ENCODE peak calls at places on chromosomes 1 and 21, in four cellular contexts. T, R, V and C are unnamed samples.

GRCh38 chr1:55184859-55185258 is 30.3 kb downstream of the USP24 start:
- DNase-seq in T (no peak), R (no peak), V (no peak), C (no peak)

GRCh38 chr1:45340816-45341215 is 576 bp upstream of the MUTYH start:
- DNase-seq in T (no peak), R (peak), V (no peak), C (no peak)

GRCh38 chr1:54549181-54549924 is 1.3 kb downstream of the ACOT11 start:
- DNase-seq in T (no peak), R (no peak), V (no peak), C (no peak)

GRCh38 chr1:154178006-154178405 is 13.9 kb downstream of the TPM3 start:
- DNase-seq in T (no peak), R (no peak), V (no peak), C (no peak)

GRCh38 chr1:94873520-94874351 is 53.2 kb downstream of the CNN3 start:
- DNase-seq in T (peak), R (no peak), V (no peak), C (no peak)

GRCh38 chr1:97143236-97143882 is 421.8 kb downstream of the PTBP2 start:
- DNase-seq in T (peak), R (no peak), V (no peak), C (no peak)

GRCh38 chr1:45566722-45567121 is 16.1 kb downstream of the AKR1A1 start:
- DNase-seq in T (no peak), R (no peak), V (no peak), C (no peak)

GRCh38 chr1:92992066-92992465 is 30.8 kb upstream of the DIPK1A start:
- DNase-seq in T (peak), R (no peak), V (no peak), C (no peak)

GRCh38 chr1:39104158-39105060 is 78.3 kb downstream of the NDUFS5 start:
- DNase-seq in T (no peak), R (peak), V (peak), C (no peak)

GRCh38 chr21:44947930-44948331 is 8.1 kb downstream of the SLX9 start:
- DNase-seq in T (no peak), R (no peak), V (no peak), C (no peak)

GRCh38 chr1:209720826-209721225 is 16.2 kb downstream of the HSD11B1 start:
- DNase-seq in T (no peak), R (peak), V (no peak), C (no peak)

GRCh38 chr1:171081220-171081993 is 9.3 kb upstream of the FMO3 start:
- DNase-seq in T (peak), R (peak), V (no peak), C (no peak)

GRCh38 chr1:202547215-202547614 is 163.0 kb downstream of the SYT2 start:
- DNase-seq in T (no peak), R (no peak), V (no peak), C (no peak)

GRCh38 chr1:66564250-66564649 is 30.3 kb downstream of the SGIP1 start:
- DNase-seq in T (peak), R (no peak), V (no peak), C (no peak)

GRCh38 chr1:200542162-200542561 is 78.4 kb downstream of the KIF14 start:
- DNase-seq in T (no peak), R (peak), V (no peak), C (no peak)

GRCh38 chr1:31111290-31111951 is 45.9 kb upstream of the PUM1 start:
- DNase-seq in T (peak), R (peak), V (peak), C (peak)

GRCh38 chr1:239703067-239703466 is 316.7 kb downstream of the CHRM3 start:
- DNase-seq in T (no peak), R (no peak), V (no peak), C (no peak)

GRCh38 chr1:110089561-110090275 is 19.2 kb upstream of the ALX3 start:
- DNase-seq in T (no peak), R (peak), V (no peak), C (no peak)

GRCh38 chr1:39818482-39818881 is 29.8 kb upstream of the BMP8B start:
- DNase-seq in T (no peak), R (no peak), V (no peak), C (no peak)

GRCh38 chr1:67545364-67545763 is 115.2 kb upstream of the SERBP1 start:
- DNase-seq in T (no peak), R (no peak), V (no peak), C (no peak)

GRCh38 chr1:3698660-3699408 is 46.5 kb downstream of the TP73 start:
- DNase-seq in T (no peak), R (no peak), V (no peak), C (no peak)

GRCh38 chr1:67307251-67308060 is at the start of gene IL12RB2:
- DNase-seq in T (no peak), R (peak), V (peak), C (peak)

GRCh38 chr1:171753685-171754380 is 12.0 kb upstream of the VAMP4 start:
- DNase-seq in T (peak), R (no peak), V (no peak), C (no peak)

GRCh38 chr1:110065841-110066240 is 4.6 kb downstream of the ALX3 start:
- DNase-seq in T (no peak), R (no peak), V (no peak), C (no peak)

GRCh38 chr1:152495066-152495675 is 15.4 kb upstream of the LCE5A start:
- DNase-seq in T (no peak), R (peak), V (no peak), C (no peak)

GRCh38 chr1:12551584-12551983 is 66.4 kb downstream of the DHRS3 start:
- DNase-seq in T (no peak), R (no peak), V (no peak), C (no peak)

GRCh38 chr21:14711287-14711686 is 165.2 kb upstream of the SAMSN1 start:
- DNase-seq in T (no peak), R (no peak), V (no peak), C (no peak)

GRCh38 chr1:171965802-171966201 is 124.5 kb downstream of the DNM3 start:
- DNase-seq in T (peak), R (no peak), V (no peak), C (no peak)

GRCh38 chr1:48552420-48552819 is 80.4 kb upstream of the SPATA6 start:
- DNase-seq in T (no peak), R (peak), V (peak), C (no peak)

GRCh38 chr1:231058416-231059109 is 18.5 kb upstream of the FAM89A start:
- DNase-seq in T (no peak), R (no peak), V (no peak), C (no peak)

GRCh38 chr1:70499695-70500094 is 88.6 kb downstream of the CTH start:
- DNase-seq in T (no peak), R (no peak), V (no peak), C (no peak)

GRCh38 chr1:91830242-91831131 is 55.5 kb downstream of the TGFBR3 start:
- DNase-seq in T (peak), R (peak), V (no peak), C (no peak)

GRCh38 chr1:67211589-67212563 is 45.6 kb downstream of the IL23R start:
- DNase-seq in T (peak), R (peak), V (no peak), C (peak)

GRCh38 chr21:44419679-44420078 is 35.6 kb upstream of the LRRC3 start:
- DNase-seq in T (no peak), R (no peak), V (no peak), C (no peak)

GRCh38 chr1:1869459-1869858 is 21.4 kb downstream of the GNB1 start:
- DNase-seq in T (no peak), R (no peak), V (no peak), C (no peak)

GRCh38 chr1:11484321-11484655 is 5.3 kb downstream of the DISP3 start:
- DNase-seq in T (no peak), R (no peak), V (no peak), C (no peak)

GRCh38 chr21:35159881-35160280 is 110.8 kb upstream of the RUNX1 start:
- DNase-seq in T (peak), R (no peak), V (no peak), C (no peak)

DNA sequence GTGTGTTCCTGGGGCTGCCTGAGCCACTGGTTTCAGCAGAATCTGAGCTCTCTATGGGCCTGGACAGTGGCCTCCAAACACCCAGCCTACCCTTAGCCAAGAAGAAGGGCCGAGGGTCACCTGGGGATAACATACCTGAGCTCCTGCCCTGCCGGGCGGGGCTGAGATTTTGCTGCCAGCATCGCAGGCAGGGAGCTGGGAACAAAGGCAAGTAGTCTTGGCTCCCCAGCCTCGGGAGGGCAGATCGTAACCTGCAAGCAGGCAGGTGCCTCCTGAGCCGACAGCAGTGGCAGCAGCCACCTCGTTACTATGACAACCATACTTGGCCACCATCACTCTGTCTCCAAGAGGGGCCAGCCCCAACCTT is 54.7 kb downstream of the TOMM20 start:
- DNase-seq in T (no peak), R (no peak), V (no peak), C (no peak)
- H3K18ac ChIP-seq in T (peak), R (no peak), V (no peak), C (peak)

DNA sequence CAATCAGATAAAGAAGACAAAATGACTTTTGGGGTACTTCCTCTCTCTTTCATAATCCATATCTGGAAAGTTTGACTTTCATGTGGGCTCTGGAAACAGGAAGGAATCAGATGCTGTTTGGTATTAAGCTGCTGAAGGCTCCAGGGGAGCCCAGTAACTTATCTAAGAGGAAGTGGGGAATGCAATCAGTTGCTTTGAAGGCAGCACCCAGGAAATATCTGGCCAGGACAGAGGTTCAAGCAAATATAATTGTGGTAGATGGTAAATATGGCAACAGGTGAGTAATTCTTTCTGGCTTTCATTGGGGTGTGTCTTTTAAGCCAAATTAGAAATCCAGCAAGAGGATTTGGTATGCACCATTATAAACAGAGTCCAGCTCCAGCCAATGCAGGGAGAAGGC is 44.4 kb downstream of the COLGALT2 start:
- DNase-seq in T (no peak), R (no peak), V (no peak), C (no peak)
- H2AK5ac ChIP-seq in T (no peak), R (no peak), V (no peak), C (no peak)

DNA sequence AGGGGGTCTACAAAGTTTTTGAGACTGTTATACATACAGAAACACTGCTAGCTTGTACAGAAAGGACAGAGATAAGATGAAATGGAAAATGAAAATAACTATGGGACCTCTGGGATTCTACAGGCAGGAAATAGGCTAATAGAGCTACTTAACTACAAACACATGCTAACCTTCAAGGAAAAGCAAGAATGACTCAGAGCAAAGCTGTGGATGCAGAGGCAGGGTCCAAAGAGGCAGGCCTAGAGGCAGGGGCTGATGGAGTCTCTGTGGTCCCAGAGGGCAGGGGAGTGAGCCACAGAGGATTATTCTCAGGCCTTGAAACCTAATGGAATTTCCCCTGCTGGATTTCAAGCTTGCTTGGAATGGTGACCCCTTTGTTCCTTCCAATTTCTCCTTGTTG is 18.7 kb upstream of the GOLT1A start:
- DNase-seq in T (peak), R (no peak), V (no peak), C (no peak)
- H3K18ac ChIP-seq in T (no peak), R (no peak), V (no peak), C (no peak)

DNA sequence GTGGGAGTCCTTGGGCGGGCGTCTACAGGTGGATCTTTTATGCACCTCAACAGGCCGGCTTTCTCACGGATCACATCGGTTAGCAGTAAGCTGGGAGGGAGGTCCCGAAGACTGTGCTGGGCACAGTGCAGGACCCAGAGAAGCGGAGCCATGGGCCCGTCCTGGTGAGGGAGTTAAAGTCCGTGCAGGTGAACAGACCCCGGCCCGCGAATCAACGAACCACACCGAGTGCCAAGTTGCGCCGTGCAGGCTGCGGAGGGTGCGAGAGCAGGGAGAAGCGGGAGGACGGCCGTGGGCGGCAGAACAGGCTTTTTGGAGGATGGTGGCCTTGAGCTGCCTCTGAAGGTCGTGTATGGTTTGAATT is 233.3 kb downstream of the SDCCAG8 start:
- DNase-seq in T (no peak), R (no peak), V (no peak), C (no peak)
- H2AK5ac ChIP-seq in T (no peak), R (no peak), V (no peak), C (no peak)

GRCh38 chr1:18109058-18109755 is 1.6 kb downstream of the IGSF21 start:
- DNase-seq in T (no peak), R (no peak), V (no peak), C (no peak)
- H3K18ac ChIP-seq in T (no peak), R (no peak), V (no peak), C (peak)